ENCODE peak calls at places on chromosomes 12 and 14, in eight cellular contexts. A is NCI-H1105, G is aorta, Q is posterior cingulate gyrus, W is hepatic stellate cell, Z is T-helper 22 cell, H is germinal center, P is Kasumi-1. K is an unnamed sample.

GRCh38 chr14:86999076-86999475 is 993.9 kb downstream of the GALC start:
- DNase-seq in A (no peak), G (no peak), Q (no peak), W (no peak), Z (no peak), H (no peak), P (no peak), K (no peak)

GRCh38 chr12:53972152-53972702 is 699 bp upstream of the HOXC11 start:
- DNase-seq in A (no peak), G (no peak), Q (no peak), W (no peak), Z (no peak), H (no peak), P (no peak), K (no peak)

GRCh38 chr14:29220077-29220476 is 453.5 kb downstream of the FOXG1 start:
- DNase-seq in A (peak; percentile 57), G (no peak), Q (no peak), W (no peak), Z (no peak), H (no peak), P (no peak), K (no peak)

GRCh38 chr14:53955234-53955556 is 1.4 kb downstream of the BMP4 start:
- DNase-seq in A (no peak), G (no peak), Q (no peak), W (no peak), Z (no peak), H (no peak), P (no peak), K (no peak)

GRCh38 chr14:23033801-23034497 is 751 bp downstream of the PSMB5 start:
- DNase-seq in A (no peak), G (peak; percentile 21), Q (no peak), W (no peak), Z (no peak), H (no peak), P (no peak), K (no peak)

GRCh38 chr14:94040796-94041195 is 14.7 kb downstream of the OTUB2 start:
- DNase-seq in A (no peak), G (no peak), Q (no peak), W (no peak), Z (no peak), H (no peak), P (no peak), K (no peak)

GRCh38 chr14:30108975-30109700 is 181.5 kb upstream of the PRKD1 start:
- DNase-seq in A (peak; percentile 61), G (no peak), Q (no peak), W (peak; percentile 6), Z (no peak), H (no peak), P (no peak), K (no peak)

GRCh38 chr12:118103231-118103600 is 595 bp downstream of the VSIG10 start:
- DNase-seq in A (peak; percentile 37), G (peak; percentile 78), Q (no peak), W (peak; percentile 28), Z (no peak), H (no peak), P (peak; percentile 34), K (peak; percentile 35)

GRCh38 chr14:104399432-104400155 is 180.0 kb upstream of the C14orf180 start:
- DNase-seq in A (no peak), G (no peak), Q (no peak), W (no peak), Z (no peak), H (no peak), P (no peak), K (no peak)

GRCh38 chr12:126944684-126945083 is 1322.3 kb upstream of the TMEM132C start:
- DNase-seq in A (no peak), G (no peak), Q (no peak), W (no peak), Z (no peak), H (no peak), P (no peak), K (no peak)

GRCh38 chr14:74945852-74946658 is 9.3 kb downstream of the PGF start:
- DNase-seq in A (peak; percentile 47), G (peak; percentile 92), Q (peak; percentile 44), W (peak; percentile 92), Z (peak; percentile 31), H (peak; percentile 89), P (peak; percentile 50), K (peak; percentile 92)

GRCh38 chr14:66121859-66122258 is 364.3 kb upstream of the CCDC196 start:
- DNase-seq in A (no peak), G (no peak), Q (no peak), W (no peak), Z (no peak), H (no peak), P (no peak), K (no peak)

GRCh38 chr12:31496257-31496656 is 94.7 kb downstream of the DENND5B start:
- DNase-seq in A (no peak), G (no peak), Q (no peak), W (no peak), Z (no peak), H (no peak), P (no peak), K (no peak)

GRCh38 chr14:58794993-58795762 is 157.4 kb downstream of the DACT1 start:
- DNase-seq in A (no peak), G (no peak), Q (no peak), W (no peak), Z (no peak), H (no peak), P (no peak), K (no peak)

GRCh38 chr12:570949-571794 is 92.1 kb downstream of the NINJ2 start:
- DNase-seq in A (no peak), G (peak; percentile 91), Q (no peak), W (no peak), Z (no peak), H (no peak), P (no peak), K (peak; percentile 41)

K was measured in frontal cortex.